ENCODE peak calls at places on chromosomes 2 and 18, in four cellular contexts. One of them, this sample, is unnamed. For H3K9me3, the result is how much of the 10 kb centered on the place peaks cover.

GRCh38 chr2:79114797-79115494 is 5.3 kb upstream of the REG1A start:
- DNase-seq in aorta: no peak
- DNase-seq in CD8-positive, alpha-beta T cell: no peak
- DNase-seq in astrocyte: no peak
- DNase-seq in this sample: no peak

GRCh38 chr2:9799011-9799596 is 44.2 kb upstream of the TAF1B start:
- DNase-seq in CD8-positive, alpha-beta T cell: no peak
- DNase-seq in astrocyte: no peak
- DNase-seq in aorta: no peak
- DNase-seq in this sample: no peak

GRCh38 chr2:10954856-10955818 is 43.4 kb downstream of the KCNF1 start:
- DNase-seq in CD8-positive, alpha-beta T cell: no peak
- DNase-seq in astrocyte: no peak
- DNase-seq in aorta: peak
- DNase-seq in this sample: peak

GRCh38 chr2:145984541-145984940 is 1464.6 kb upstream of the ZEB2 start:
- DNase-seq in aorta: no peak
- DNase-seq in CD8-positive, alpha-beta T cell: no peak
- DNase-seq in astrocyte: peak
- DNase-seq in this sample: no peak

GRCh38 chr18:6546229-6546628 is 131.5 kb upstream of the L3MBTL4 start:
- DNase-seq in aorta: no peak
- DNase-seq in astrocyte: no peak
- DNase-seq in CD8-positive, alpha-beta T cell: no peak
- DNase-seq in this sample: peak

GRCh38 chr2:69985684-69986083 is 24.3 kb upstream of the ASPRV1 start:
- DNase-seq in astrocyte: no peak
- DNase-seq in CD8-positive, alpha-beta T cell: no peak
- DNase-seq in aorta: peak
- DNase-seq in this sample: no peak

GRCh38 chr18:44790860-44791259 is 110.2 kb downstream of the SETBP1 start:
- DNase-seq in CD8-positive, alpha-beta T cell: no peak
- DNase-seq in aorta: no peak
- DNase-seq in astrocyte: no peak
- DNase-seq in this sample: no peak

GRCh38 chr2:218892693-218893348 is 12.2 kb downstream of the WNT10A start:
- DNase-seq in astrocyte: peak
- DNase-seq in CD8-positive, alpha-beta T cell: peak
- DNase-seq in aorta: peak
- DNase-seq in this sample: peak

GRCh38 chr2:65545818-65546217 is 113.4 kb upstream of the SPRED2 start:
- DNase-seq in astrocyte: peak
- DNase-seq in CD8-positive, alpha-beta T cell: no peak
- DNase-seq in aorta: no peak
- DNase-seq in this sample: peak

GRCh38 chr18:33875029-33875428 is 297.0 kb downstream of the ASXL3 start:
- DNase-seq in astrocyte: no peak
- DNase-seq in CD8-positive, alpha-beta T cell: no peak
- DNase-seq in aorta: no peak
- DNase-seq in this sample: no peak

GRCh38 chr2:234257859-234258561 is 207.5 kb downstream of the SPP2 start:
- DNase-seq in CD8-positive, alpha-beta T cell: no peak
- DNase-seq in aorta: peak
- DNase-seq in astrocyte: peak
- DNase-seq in this sample: peak

GRCh38 chr2:159710601-159711180 is 1.6 kb upstream of the MARCHF7 start:
- DNase-seq in aorta: no peak
- DNase-seq in CD8-positive, alpha-beta T cell: no peak
- DNase-seq in astrocyte: peak
- DNase-seq in this sample: peak

GRCh38 chr18:70720607-70721006 is 431.8 kb downstream of the SOCS6 start:
- DNase-seq in astrocyte: no peak
- DNase-seq in aorta: no peak
- DNase-seq in CD8-positive, alpha-beta T cell: no peak
- DNase-seq in this sample: no peak

GRCh38 chr2:80233333-80233732 is 71.2 kb downstream of the LRRTM1 start:
- DNase-seq in aorta: no peak
- DNase-seq in CD8-positive, alpha-beta T cell: no peak
- DNase-seq in astrocyte: no peak
- DNase-seq in this sample: no peak

GRCh38 chr18:48808476-48808875 is 142.3 kb downstream of the SMAD7 start:
- DNase-seq in astrocyte: no peak
- DNase-seq in CD8-positive, alpha-beta T cell: no peak
- DNase-seq in aorta: no peak
- DNase-seq in this sample: no peak

GRCh38 chr2:131646669-131647297 is 119.1 kb downstream of the CCDC74A start:
- DNase-seq in aorta: no peak
- DNase-seq in CD8-positive, alpha-beta T cell: no peak
- DNase-seq in astrocyte: no peak
- DNase-seq in this sample: no peak

GRCh38 chr2:176188969-176189665 is 649 bp downstream of the HOXD1 start:
- DNase-seq in CD8-positive, alpha-beta T cell: no peak
- DNase-seq in astrocyte: no peak
- DNase-seq in aorta: no peak
- DNase-seq in this sample: no peak

GRCh38 chr2:65064728-65065552 is 8.7 kb downstream of the CEP68 start:
- DNase-seq in astrocyte: peak
- DNase-seq in CD8-positive, alpha-beta T cell: peak
- DNase-seq in aorta: peak
- DNase-seq in this sample: peak

GRCh38 chr2:70850905-70851304 is 15.3 kb upstream of the CD207 start:
- DNase-seq in CD8-positive, alpha-beta T cell: no peak
- DNase-seq in aorta: no peak
- DNase-seq in astrocyte: no peak
- DNase-seq in this sample: no peak

GRCh38 chr2:64595397-64596160 is 58.1 kb downstream of the SERTAD2 start:
- DNase-seq in aorta: no peak
- DNase-seq in CD8-positive, alpha-beta T cell: no peak
- DNase-seq in astrocyte: peak
- DNase-seq in this sample: peak

GRCh38 chr2:94977826-94978225 is 47.7 kb upstream of the MAL start:
- DNase-seq in aorta: no peak
- DNase-seq in astrocyte: no peak
- DNase-seq in CD8-positive, alpha-beta T cell: no peak
- DNase-seq in this sample: no peak
- H3K9me3 ChIP-seq in aorta: under half
- H3K9me3 ChIP-seq in astrocyte: under half
- H3K9me3 ChIP-seq in CD8-positive, alpha-beta T cell: under half
- H3K9me3 ChIP-seq in this sample: under half

GRCh38 chr2:241949736-241950412 is 80.3 kb downstream of the RTP5 start:
- DNase-seq in CD8-positive, alpha-beta T cell: no peak
- DNase-seq in aorta: no peak
- DNase-seq in astrocyte: no peak
- DNase-seq in this sample: no peak
- H3K9me3 ChIP-seq in CD8-positive, alpha-beta T cell: under half
- H3K9me3 ChIP-seq in aorta: under half
- H3K9me3 ChIP-seq in astrocyte: under half
- H3K9me3 ChIP-seq in this sample: under half

GRCh38 chr2:128469203-128469602 is 150.5 kb upstream of the HS6ST1 start:
- DNase-seq in aorta: no peak
- DNase-seq in CD8-positive, alpha-beta T cell: no peak
- DNase-seq in astrocyte: no peak
- DNase-seq in this sample: no peak
- H3K9me3 ChIP-seq in aorta: under half
- H3K9me3 ChIP-seq in CD8-positive, alpha-beta T cell: under half
- H3K9me3 ChIP-seq in astrocyte: under half
- H3K9me3 ChIP-seq in this sample: under half

DNA sequence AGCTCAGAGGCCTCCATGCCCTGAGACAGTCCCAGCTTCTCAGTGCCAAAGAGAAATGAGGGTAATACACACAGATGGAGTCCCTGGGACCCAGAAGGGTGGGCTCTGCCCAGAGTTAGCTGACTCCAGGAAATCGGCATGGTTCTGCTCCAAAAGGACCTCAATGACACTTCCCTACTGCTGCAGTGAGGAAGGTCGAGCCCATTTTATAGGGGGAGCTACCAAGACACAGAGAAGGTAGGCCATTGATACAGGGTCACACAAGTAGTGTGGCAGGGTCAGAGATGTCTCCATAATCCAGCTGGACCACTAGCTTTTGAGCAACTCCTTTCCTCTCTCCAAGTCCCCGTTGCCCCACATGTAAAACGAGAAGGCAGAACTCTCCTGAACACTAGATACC is 276.9 kb downstream of the MYCN start:
- DNase-seq in astrocyte: no peak
- DNase-seq in CD8-positive, alpha-beta T cell: no peak
- DNase-seq in aorta: no peak
- DNase-seq in this sample: no peak
- H3K9me3 ChIP-seq in astrocyte: under half
- H3K9me3 ChIP-seq in CD8-positive, alpha-beta T cell: under half
- H3K9me3 ChIP-seq in aorta: under half
- H3K9me3 ChIP-seq in this sample: under half

DNA sequence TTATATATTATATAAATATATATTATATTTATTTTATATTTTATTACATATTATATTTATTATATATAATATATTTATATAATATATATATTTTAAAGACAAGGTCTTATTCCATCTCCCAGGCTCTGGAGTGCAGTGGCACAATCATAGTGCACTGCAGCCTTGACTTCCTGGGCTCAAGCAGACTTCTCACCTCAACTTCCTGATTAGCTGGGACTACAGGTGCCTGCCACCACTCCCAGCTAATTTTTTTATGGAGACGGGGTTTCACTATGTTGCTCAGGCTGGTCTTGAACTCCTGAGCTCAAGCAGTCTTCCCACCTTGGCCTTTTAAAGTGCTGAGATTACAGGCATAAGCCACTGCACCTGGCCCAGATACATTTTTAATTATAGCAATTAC is 110.0 kb downstream of the PHLPP1 start:
- DNase-seq in aorta: no peak
- DNase-seq in CD8-positive, alpha-beta T cell: no peak
- DNase-seq in astrocyte: no peak
- DNase-seq in this sample: no peak
- H3K9me3 ChIP-seq in aorta: under half
- H3K9me3 ChIP-seq in CD8-positive, alpha-beta T cell: under half
- H3K9me3 ChIP-seq in astrocyte: under half
- H3K9me3 ChIP-seq in this sample: under half